ENCODE peak calls at places on chromosomes 5 and 9, in four cellular contexts. V, Y, T and A are unnamed samples.

GRCh38 chr5:139847790-139848507 is 52.3 kb downstream of the PSD2 start:
- DNase-seq in V (peak), Y (peak), T (peak), A (peak)

GRCh38 chr5:65861830-65862241 is 64.5 kb upstream of the ERBIN start:
- DNase-seq in V (peak), Y (no peak), T (no peak), A (no peak)

GRCh38 chr9:16145196-16145950 is 592.5 kb downstream of the CCDC171 start:
- DNase-seq in V (peak), Y (no peak), T (no peak), A (no peak)

GRCh38 chr5:109962882-109963603 is 273.3 kb downstream of the MAN2A1 start:
- DNase-seq in V (no peak), Y (no peak), T (no peak), A (no peak)

GRCh38 chr9:116000748-116001329 is 152.8 kb upstream of the PAPPA start:
- DNase-seq in V (peak), Y (no peak), T (peak), A (no peak)

GRCh38 chr5:136016945-136017530 is 11.8 kb upstream of the TGFBI start:
- DNase-seq in V (peak), Y (no peak), T (no peak), A (no peak)

GRCh38 chr5:130333089-130333488 is 428.8 kb downstream of the CHSY3 start:
- DNase-seq in V (peak), Y (no peak), T (no peak), A (no peak)

GRCh38 chr9:138015021-138015829 is 137.6 kb downstream of the CACNA1B start:
- DNase-seq in V (no peak), Y (no peak), T (no peak), A (no peak)

GRCh38 chr9:96688745-96689464 is 33.8 kb upstream of the PRXL2C start:
- DNase-seq in V (no peak), Y (no peak), T (no peak), A (no peak)

GRCh38 chr9:96688215-96688614 is 33.1 kb upstream of the PRXL2C start:
- DNase-seq in V (no peak), Y (no peak), T (no peak), A (no peak)

GRCh38 chr9:96680812-96681499 is 25.8 kb upstream of the PRXL2C start:
- DNase-seq in V (no peak), Y (no peak), T (no peak), A (no peak)

GRCh38 chr9:96691326-96691725 is 36.2 kb upstream of the PRXL2C start:
- DNase-seq in V (peak), Y (no peak), T (no peak), A (no peak)

GRCh38 chr9:96686638-96687335 is 31.7 kb upstream of the PRXL2C start:
- DNase-seq in V (peak), Y (peak), T (peak), A (peak)
- TF ChIP-seq CTCF in V (peak), Y (peak), T (peak), A (no peak)

DNA sequence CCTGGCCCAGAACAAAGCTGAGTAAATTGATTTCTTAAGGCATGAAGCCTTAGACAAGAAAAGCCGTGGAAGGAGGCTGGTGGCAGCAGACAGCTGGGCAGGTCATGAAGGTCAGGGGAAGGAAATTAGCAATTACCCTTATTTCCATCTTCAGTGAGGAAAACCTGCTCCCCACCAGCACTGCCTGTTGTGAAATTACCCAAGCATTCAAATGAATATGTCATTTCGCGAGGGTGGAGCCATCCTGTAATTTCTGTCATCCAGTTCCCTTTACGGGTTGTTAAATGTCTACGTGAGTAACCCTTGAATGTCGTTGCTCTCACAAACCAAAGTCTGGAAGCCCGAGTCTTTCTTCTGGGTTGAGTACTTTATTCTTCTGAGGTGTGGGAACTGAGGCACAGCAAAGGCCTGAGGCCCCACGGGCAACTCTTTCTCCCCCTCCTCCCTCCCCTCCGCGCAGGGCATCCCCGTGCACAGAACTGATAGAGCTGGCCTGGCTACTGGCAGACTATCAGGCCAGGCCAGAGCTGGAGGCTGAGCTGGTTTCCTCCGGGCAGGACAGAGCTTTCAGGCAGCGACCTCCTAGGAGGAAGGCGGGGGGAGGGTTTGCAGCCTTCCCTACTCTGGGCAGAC is 22.0 kb upstream of the AK3 start:
- DNase-seq in V (peak), Y (no peak), T (peak), A (no peak)
- TF ChIP-seq CTCF in V (no peak), Y (no peak), T (no peak), A (no peak)

DNA sequence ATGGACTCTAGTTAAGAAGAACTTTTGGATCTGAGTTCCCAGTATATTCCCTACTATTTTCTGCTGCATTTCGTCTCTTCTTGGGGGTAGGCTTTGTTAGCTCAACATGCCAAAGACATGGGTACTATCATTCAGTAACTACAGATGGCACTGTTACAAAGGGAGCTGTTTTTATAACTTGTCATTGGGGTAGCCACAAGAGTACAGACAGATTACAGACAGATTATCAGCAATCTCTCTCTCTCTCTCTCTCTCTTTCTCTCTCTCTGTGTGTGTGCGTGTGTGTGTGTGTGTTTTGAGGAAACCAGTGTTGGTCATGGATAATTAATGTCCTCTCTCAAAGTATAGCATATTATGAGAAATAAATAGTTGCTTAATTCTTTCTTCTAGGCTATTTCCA is 116.1 kb downstream of the WDR70 start:
- DNase-seq in V (peak), Y (no peak), T (no peak), A (no peak)
- TF ChIP-seq CTCF in V (no peak), Y (no peak), T (no peak), A (no peak)

DNA sequence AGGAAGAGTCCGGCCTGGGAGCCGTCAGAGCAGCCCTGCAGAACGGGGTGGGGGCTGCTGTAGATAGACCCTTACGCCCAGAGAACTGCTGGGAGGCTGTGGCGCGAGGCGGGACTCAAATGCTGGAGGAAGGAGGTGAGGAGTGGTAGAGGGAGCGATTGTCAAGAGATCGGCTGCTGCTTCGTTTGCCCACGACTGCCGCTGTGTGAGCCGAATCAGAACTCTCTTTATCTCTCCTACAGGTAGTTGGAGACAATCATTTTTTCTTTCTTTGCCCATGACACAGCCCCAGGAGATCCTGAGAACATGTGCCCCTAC is 446 bp downstream of the ZNF79 start:
- DNase-seq in V (no peak), Y (peak), T (no peak), A (no peak)
- TF ChIP-seq CTCF in V (no peak), Y (no peak), T (no peak), A (no peak)

GRCh38 chr5:96718635-96719077 is 56.5 kb downstream of the CAST start:
- DNase-seq in V (peak), Y (no peak), T (peak), A (no peak)

GRCh38 chr5:96721351-96721970 is 59.3 kb downstream of the CAST start:
- DNase-seq in V (peak), Y (no peak), T (no peak), A (no peak)

GRCh38 chr5:96717874-96718273 is 55.7 kb downstream of the CAST start:
- DNase-seq in V (peak), Y (no peak), T (no peak), A (no peak)

GRCh38 chr5:96716716-96717115 is 54.5 kb downstream of the CAST start:
- DNase-seq in V (no peak), Y (no peak), T (no peak), A (no peak)

GRCh38 chr5:96720408-96720807 is 58.2 kb downstream of the CAST start:
- DNase-seq in V (no peak), Y (no peak), T (no peak), A (no peak)
- TF ChIP-seq CTCF in V (peak), Y (no peak), T (no peak), A (no peak)

GRCh38 chr9:13278368-13279246 is 885 bp downstream of the MPDZ start:
- DNase-seq in V (peak), Y (no peak), T (peak), A (peak)

GRCh38 chr9:13282998-13283397 is 3.5 kb upstream of the MPDZ start:
- DNase-seq in V (no peak), Y (no peak), T (no peak), A (no peak)

GRCh38 chr9:13278023-13278367 is 1.5 kb downstream of the MPDZ start:
- DNase-seq in V (peak), Y (no peak), T (no peak), A (no peak)

GRCh38 chr9:13281356-13282016 is 2.0 kb upstream of the MPDZ start:
- DNase-seq in V (no peak), Y (no peak), T (no peak), A (no peak)

GRCh38 chr9:13279284-13280162 is at the start of gene MPDZ:
- DNase-seq in V (peak), Y (no peak), T (peak), A (peak)
- TF ChIP-seq CTCF in V (no peak), Y (no peak), T (no peak), A (no peak)